ENCODE peak calls at places on chromosomes 12 and 14, in four cellular contexts. J, C, P and E are unnamed samples.

GRCh38 chr14:30034049-30034635 is 106.5 kb upstream of the PRKD1 start:
- DNase-seq in J (no peak), C (no peak), P (no peak), E (no peak)

GRCh38 chr14:103143535-103143934 is 20.3 kb downstream of the TNFAIP2 start:
- DNase-seq in J (no peak), C (no peak), P (no peak), E (no peak)

GRCh38 chr12:6954754-6955461 is 3.8 kb downstream of the PTPN6 start:
- DNase-seq in J (no peak), C (peak), P (no peak), E (peak)

GRCh38 chr14:66815687-66816086 is 307.7 kb downstream of the GPHN start:
- DNase-seq in J (no peak), C (no peak), P (no peak), E (no peak)

GRCh38 chr14:77120771-77121743 is 20.5 kb downstream of the ZDHHC22 start:
- DNase-seq in J (no peak), C (no peak), P (no peak), E (peak)

GRCh38 chr12:131434208-131435125 is 276.4 kb upstream of the SFSWAP start:
- DNase-seq in J (no peak), C (peak), P (no peak), E (no peak)

GRCh38 chr12:47910486-47910885 is 5.7 kb upstream of the VDR start:
- DNase-seq in J (no peak), C (peak), P (peak), E (no peak)

GRCh38 chr14:96975116-96975515 is 177.9 kb downstream of the VRK1 start:
- DNase-seq in J (no peak), C (no peak), P (no peak), E (no peak)

GRCh38 chr12:47781479-47782371 is 8.7 kb downstream of the SLC48A1 start:
- DNase-seq in J (no peak), C (no peak), P (no peak), E (no peak)

GRCh38 chr14:103138483-103139370 is 15.5 kb downstream of the TNFAIP2 start:
- DNase-seq in J (no peak), C (no peak), P (no peak), E (no peak)

GRCh38 chr14:32761381-32761968 is 177.2 kb upstream of the NPAS3 start:
- DNase-seq in J (no peak), C (no peak), P (peak), E (no peak)

GRCh38 chr14:66141733-66142132 is 344.4 kb upstream of the CCDC196 start:
- DNase-seq in J (no peak), C (no peak), P (no peak), E (no peak)

GRCh38 chr12:119659289-119659897 is 8.5 kb upstream of the PRKAB1 start:
- DNase-seq in J (no peak), C (no peak), P (peak), E (peak)

GRCh38 chr12:124466200-124467128 is 100.9 kb downstream of the NCOR2 start:
- DNase-seq in J (peak), C (no peak), P (no peak), E (peak)

GRCh38 chr14:35213869-35214387 is 78.3 kb upstream of the PSMA6 start:
- DNase-seq in J (no peak), C (no peak), P (peak), E (no peak)

GRCh38 chr12:4943067-4943937 is 33.6 kb downstream of the KCNA1 start:
- DNase-seq in J (no peak), C (no peak), P (no peak), E (peak)

GRCh38 chr12:108482717-108483212 is 32.3 kb upstream of the FICD start:
- DNase-seq in J (no peak), C (no peak), P (no peak), E (no peak)

GRCh38 chr12:113164014-113164413 is 14.5 kb downstream of the CFAP73 start:
- DNase-seq in J (no peak), C (no peak), P (no peak), E (no peak)

DNA sequence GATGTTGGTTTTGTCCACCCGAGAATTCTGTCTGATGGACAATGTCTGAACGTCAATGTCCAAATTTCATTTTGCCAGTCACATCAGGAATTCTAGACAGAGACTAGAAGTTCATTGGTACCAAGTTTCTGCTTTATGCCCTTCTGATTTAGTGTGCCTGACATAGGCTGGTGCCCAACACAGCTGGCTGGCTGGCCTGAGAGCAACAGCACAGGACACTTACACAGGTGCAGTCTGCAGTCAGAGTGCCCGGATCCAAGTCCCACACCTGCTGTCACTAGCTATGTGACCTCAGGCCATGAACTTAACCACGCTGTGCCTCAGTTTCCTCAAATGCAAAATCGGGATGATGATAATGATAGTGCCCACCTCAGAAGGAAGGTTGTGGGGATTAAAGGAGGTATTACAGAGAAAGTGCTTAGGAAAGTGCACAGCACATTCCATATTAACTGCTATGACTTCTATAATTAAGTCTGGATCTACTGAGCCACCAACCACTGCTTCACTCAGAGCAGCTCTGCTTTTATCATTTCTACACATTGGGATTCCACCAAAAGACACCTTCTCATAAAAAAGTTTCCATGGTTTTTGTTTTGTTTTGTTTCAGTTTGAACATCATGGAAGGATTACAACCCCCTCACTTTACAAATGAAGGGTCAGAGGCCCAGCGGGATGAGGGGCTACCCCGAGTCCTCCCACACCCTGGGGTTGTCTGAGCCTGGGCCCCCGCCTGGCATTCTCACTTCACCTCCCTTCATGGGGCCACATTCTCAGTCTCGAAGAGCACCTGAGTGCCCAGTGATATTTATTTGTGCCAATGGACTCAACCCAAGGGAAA is 168.8 kb upstream of the BCL2L14 start:
- DNase-seq in J (no peak), C (no peak), P (no peak), E (peak)
- H3K4me3 ChIP-seq in J (no peak), C (no peak), P (no peak), E (peak)

GRCh38 chr12:63919758-63920157 is 75.3 kb downstream of the SRGAP1 start:
- DNase-seq in J (no peak), C (no peak), P (peak), E (no peak)

GRCh38 chr12:63922446-63922845 is 77.9 kb downstream of the SRGAP1 start:
- DNase-seq in J (no peak), C (no peak), P (peak), E (no peak)

GRCh38 chr12:63917864-63918742 is 73.6 kb downstream of the SRGAP1 start:
- DNase-seq in J (no peak), C (no peak), P (peak), E (peak)

GRCh38 chr12:63918788-63919300 is 74.3 kb downstream of the SRGAP1 start:
- DNase-seq in J (no peak), C (no peak), P (peak), E (no peak)

DNA sequence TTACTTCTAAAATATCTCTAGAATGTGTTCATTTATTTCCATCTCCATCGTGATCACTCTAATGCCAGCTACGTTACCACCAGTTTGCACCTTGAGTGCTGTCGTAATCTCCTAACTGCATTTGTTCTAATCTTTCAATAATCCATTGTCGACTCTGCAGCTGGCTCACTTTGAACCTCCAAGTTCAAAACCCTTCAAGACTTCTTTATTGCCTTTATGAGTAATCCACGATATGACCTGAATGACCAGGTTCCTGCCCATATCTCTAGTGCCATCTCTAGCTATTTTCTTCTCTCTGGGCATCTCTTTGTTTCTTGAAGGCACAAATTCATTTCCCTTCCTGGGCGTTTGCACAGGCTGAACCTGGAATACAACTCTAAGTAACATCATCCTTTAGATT is 76.7 kb downstream of the SRGAP1 start:
- DNase-seq in J (no peak), C (no peak), P (no peak), E (no peak)
- H3K4me3 ChIP-seq in J (no peak), C (no peak), P (no peak), E (no peak)

DNA sequence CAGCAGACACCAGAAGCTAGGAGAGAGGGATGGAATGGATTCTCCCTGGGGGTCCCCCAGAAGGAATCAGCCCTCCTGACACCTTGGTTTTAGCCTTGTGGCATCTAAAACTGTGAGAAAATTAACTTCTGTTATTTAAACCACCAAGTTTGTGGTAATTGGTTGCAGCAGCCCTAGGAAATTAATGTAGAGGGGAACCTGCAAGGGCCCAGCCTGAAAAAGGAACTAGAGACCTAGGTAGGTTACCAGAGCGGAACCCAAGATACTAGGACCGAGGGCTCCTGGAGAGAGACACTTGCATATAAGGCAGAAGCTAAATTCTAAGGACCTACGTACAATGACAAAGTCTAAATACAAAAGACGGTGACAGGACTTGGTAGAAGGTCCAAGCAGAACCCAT is 8.1 kb upstream of the DENND5B start:
- DNase-seq in J (no peak), C (no peak), P (no peak), E (peak)
- H3K4me3 ChIP-seq in J (no peak), C (no peak), P (no peak), E (no peak)

GRCh38 chr12:92138626-92139025 is 7.0 kb downstream of the BTG1 start:
- DNase-seq in J (no peak), C (no peak), P (no peak), E (no peak)

GRCh38 chr12:92136021-92136735 is 9.5 kb downstream of the BTG1 start:
- DNase-seq in J (no peak), C (no peak), P (no peak), E (no peak)

GRCh38 chr12:92134638-92135274 is 10.9 kb downstream of the BTG1 start:
- DNase-seq in J (no peak), C (no peak), P (peak), E (peak)

GRCh38 chr12:92138144-92138543 is 7.5 kb downstream of the BTG1 start:
- DNase-seq in J (no peak), C (no peak), P (peak), E (no peak)

DNA sequence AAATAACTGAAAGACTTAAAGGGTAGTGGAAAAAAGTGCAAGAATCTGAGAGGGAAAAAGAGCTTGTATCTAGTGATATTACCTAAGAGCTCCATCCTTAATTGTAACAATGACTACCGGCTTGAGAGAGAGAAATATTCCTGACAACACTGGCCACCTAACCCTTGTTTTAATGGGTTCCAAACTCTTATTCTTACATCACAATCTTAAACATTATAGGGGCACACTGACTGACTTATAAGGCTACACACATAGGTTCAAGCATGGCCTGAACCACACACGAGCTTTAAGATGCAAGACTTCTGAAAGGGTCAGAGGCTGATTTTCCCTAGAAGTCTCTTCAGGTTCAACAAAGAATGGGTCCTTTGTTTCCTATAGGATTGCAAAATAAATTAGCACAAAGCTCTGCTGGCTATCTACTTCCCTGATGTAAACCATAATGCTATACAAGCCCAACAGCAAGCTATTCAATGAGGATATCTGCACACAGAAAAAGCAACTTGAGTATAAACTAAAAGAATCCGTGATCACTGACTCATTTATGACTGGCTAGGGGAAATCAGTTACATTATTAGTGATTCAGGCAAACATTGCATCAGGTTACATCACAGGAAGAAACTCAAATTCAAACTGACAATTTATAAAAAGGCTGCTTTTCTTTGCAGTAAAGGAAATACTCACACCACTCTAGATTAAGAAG is 8.6 kb downstream of the BTG1 start:
- DNase-seq in J (no peak), C (no peak), P (peak), E (peak)
- H3K4me3 ChIP-seq in J (no peak), C (no peak), P (no peak), E (peak)

GRCh38 chr12:45268672-45269406 is 52.9 kb downstream of the ANO6 start:
- DNase-seq in J (peak), C (peak), P (peak), E (peak)
- H3K4me3 ChIP-seq in J (no peak), C (no peak), P (peak), E (no peak)

GRCh38 chr12:76259660-76260389 is 88.4 kb downstream of the BBS10 start:
- DNase-seq in J (no peak), C (no peak), P (peak), E (no peak)
- H3K4me3 ChIP-seq in J (no peak), C (no peak), P (no peak), E (no peak)

GRCh38 chr14:23093526-23093925 is 1.4 kb downstream of the ACIN1 start:
- DNase-seq in J (no peak), C (no peak), P (no peak), E (no peak)
- H3K4me3 ChIP-seq in J (no peak), C (no peak), P (peak), E (peak)

GRCh38 chr12:88638956-88639355 is 58.7 kb upstream of the KITLG start:
- DNase-seq in J (no peak), C (no peak), P (peak), E (no peak)
- H3K4me3 ChIP-seq in J (no peak), C (no peak), P (no peak), E (no peak)

GRCh38 chr12:67415473-67415872 is 146.3 kb downstream of the CAND1 start:
- DNase-seq in J (no peak), C (no peak), P (peak), E (peak)

GRCh38 chr12:67410667-67411067 is 141.5 kb downstream of the CAND1 start:
- DNase-seq in J (no peak), C (no peak), P (peak), E (no peak)

GRCh38 chr12:67413577-67413976 is 144.4 kb downstream of the CAND1 start:
- DNase-seq in J (no peak), C (no peak), P (no peak), E (no peak)

GRCh38 chr12:67411562-67411961 is 142.4 kb downstream of the CAND1 start:
- DNase-seq in J (no peak), C (no peak), P (no peak), E (no peak)

GRCh38 chr12:67414011-67414715 is 145.0 kb downstream of the CAND1 start:
- DNase-seq in J (no peak), C (no peak), P (no peak), E (peak)
- H3K4me3 ChIP-seq in J (no peak), C (no peak), P (no peak), E (no peak)

GRCh38 chr12:14418526-14418925 is 53.0 kb downstream of the ATF7IP start:
- DNase-seq in J (no peak), C (no peak), P (peak), E (no peak)
- H3K4me3 ChIP-seq in J (no peak), C (no peak), P (no peak), E (no peak)